ENCODE peak calls at places on chromosomes 12 and 14, in five cellular contexts. C is fibroblast of lung, F is IMR-90, Q is GM23248, B is spleen. E is an unnamed sample. For H3K4me1, the result is how much of the 10 kb centered on the place peaks cover.

GRCh38 chr14:36418937-36419336 is 98.5 kb upstream of the MBIP start:
- DNase-seq in C (no peak), F (no peak), Q (no peak), B (no peak), E (no peak)

GRCh38 chr12:130783110-130783715 is 55.8 kb downstream of the STX2 start:
- DNase-seq in B (no peak), Q (no peak), C (no peak), F (no peak), E (no peak)

GRCh38 chr12:5432011-5432400 is at the start of gene NTF3:
- DNase-seq in B (no peak), F (peak), C (peak), Q (peak), E (peak)

GRCh38 chr12:42296503-42297109 is 29.3 kb downstream of the ZCRB1 start:
- DNase-seq in F (no peak), C (peak), B (no peak), Q (peak), E (no peak)

GRCh38 chr14:104093366-104094055 is 8.0 kb downstream of the ASPG start:
- DNase-seq in B (no peak), F (no peak), Q (peak), C (no peak), E (no peak)

GRCh38 chr14:47715330-47715729 is 39.9 kb upstream of the MDGA2 start:
- DNase-seq in F (peak), Q (peak), C (peak), B (no peak), E (no peak)

GRCh38 chr12:116456307-116456641 is 102.9 kb upstream of the MAP1LC3B2 start:
- DNase-seq in C (no peak), Q (peak), F (no peak), B (peak), E (no peak)

GRCh38 chr14:78987006-78987405 is 816.8 kb downstream of the NRXN3 start:
- DNase-seq in B (no peak), F (no peak), C (no peak), Q (no peak), E (no peak)

GRCh38 chr14:67405771-67406170 is 6.2 kb downstream of the PLEK2 start:
- DNase-seq in F (no peak), C (no peak), Q (no peak), B (no peak), E (no peak)

GRCh38 chr14:67411820-67412421 is at the start of gene PLEK2:
- DNase-seq in C (peak), Q (peak), F (no peak), B (peak), E (no peak)

GRCh38 chr14:67410313-67410712 is 1.7 kb downstream of the PLEK2 start:
- DNase-seq in B (no peak), F (no peak), Q (no peak), C (no peak), E (no peak)

GRCh38 chr14:67411375-67411774 is 590 bp downstream of the PLEK2 start:
- DNase-seq in B (no peak), F (no peak), C (no peak), Q (peak), E (no peak)

DNA sequence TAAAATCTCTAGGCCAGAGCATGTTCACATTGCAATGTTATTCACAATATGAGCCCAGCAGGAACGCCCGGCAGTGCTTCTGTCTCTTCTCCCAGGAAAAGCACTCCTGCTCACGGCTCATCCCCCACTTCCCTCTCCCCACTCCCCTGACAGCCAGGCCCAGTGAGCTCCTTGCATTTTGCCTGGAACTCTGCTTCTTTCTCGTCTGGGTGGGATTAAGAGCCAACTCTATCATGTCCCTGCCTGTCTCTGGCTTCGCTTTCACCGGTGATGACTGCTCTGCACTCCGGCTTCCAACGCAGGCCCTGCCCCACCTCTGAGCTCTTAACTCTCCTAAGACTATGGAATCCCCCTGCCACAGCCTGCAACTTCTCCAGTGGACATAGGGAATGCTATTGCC is 2.5 kb downstream of the PLEK2 start:
- DNase-seq in B (no peak), C (no peak), Q (no peak), F (no peak), E (no peak)
- H3K4me3 ChIP-seq in B (no peak), C (no peak), Q (no peak), F (no peak), E (no peak)

GRCh38 chr12:74780458-74781241 is 243.0 kb downstream of the ATXN7L3B start:
- DNase-seq in Q (peak), C (no peak), F (peak), B (no peak), E (no peak)
- H3K27ac ChIP-seq in Q (no peak), C (no peak), F (no peak), B (no peak), E (no peak)

DNA sequence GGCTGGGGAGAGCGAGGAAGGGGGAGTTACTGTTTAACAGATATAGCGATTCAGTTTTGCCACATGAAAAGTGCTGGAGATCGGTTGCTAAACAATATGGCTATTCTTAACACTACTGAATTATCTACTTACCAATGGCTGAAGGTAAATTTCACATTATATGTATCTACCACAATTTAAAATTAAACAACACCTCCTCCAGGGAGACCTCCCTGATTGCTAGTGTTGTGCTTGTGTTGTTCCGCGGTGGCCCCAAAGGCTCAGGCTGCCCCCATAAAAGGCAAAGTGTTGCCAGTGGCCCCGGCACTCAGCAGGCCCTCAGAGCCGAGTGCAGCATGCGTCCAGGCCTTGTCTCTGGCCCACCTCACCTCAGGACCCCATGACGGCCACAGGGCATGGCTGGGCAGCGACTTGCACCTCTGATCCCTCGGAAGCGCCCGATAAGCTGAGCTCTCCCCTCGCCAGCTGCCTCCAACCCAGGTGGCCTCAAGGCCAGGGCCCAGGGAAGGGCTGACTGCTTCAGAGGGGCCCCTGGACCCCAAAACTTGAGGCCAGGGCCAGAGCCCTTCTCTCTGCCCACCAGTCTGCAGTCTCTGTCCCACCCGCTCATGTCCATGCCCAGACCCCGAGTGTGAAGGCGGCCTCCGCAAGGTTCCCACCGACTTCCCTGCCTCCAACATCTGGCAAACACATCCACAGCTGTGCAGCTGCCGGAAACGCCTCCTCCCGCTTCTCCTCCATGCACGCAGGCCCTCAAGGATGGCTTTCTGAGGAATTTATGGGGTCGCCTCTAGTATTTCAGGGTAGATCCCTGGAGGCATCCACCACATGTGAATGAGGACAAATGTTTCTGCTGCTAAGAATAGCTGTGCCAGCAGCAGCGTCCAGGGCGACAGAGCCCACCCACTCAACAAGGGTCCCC is 60.0 kb downstream of the NCOR2 start:
- DNase-seq in F (peak), C (peak), B (no peak), Q (peak), E (peak)
- H3K4me1 ChIP-seq in F (under half), C (under half), B (half or more), Q (under half), E (half or more)

GRCh38 chr12:12726543-12727093 is 9.4 kb downstream of the CDKN1B start:
- DNase-seq in Q (peak), B (no peak), F (peak), C (peak), E (no peak)

GRCh38 chr12:12723681-12724420 is 6.7 kb downstream of the CDKN1B start:
- DNase-seq in C (peak), F (peak), Q (peak), B (peak), E (peak)

GRCh38 chr12:12725956-12726542 is 8.9 kb downstream of the CDKN1B start:
- DNase-seq in C (no peak), F (no peak), B (no peak), Q (no peak), E (no peak)

GRCh38 chr12:12724421-12725085 is 7.4 kb downstream of the CDKN1B start:
- DNase-seq in Q (peak), F (no peak), B (peak), C (no peak), E (peak)

DNA sequence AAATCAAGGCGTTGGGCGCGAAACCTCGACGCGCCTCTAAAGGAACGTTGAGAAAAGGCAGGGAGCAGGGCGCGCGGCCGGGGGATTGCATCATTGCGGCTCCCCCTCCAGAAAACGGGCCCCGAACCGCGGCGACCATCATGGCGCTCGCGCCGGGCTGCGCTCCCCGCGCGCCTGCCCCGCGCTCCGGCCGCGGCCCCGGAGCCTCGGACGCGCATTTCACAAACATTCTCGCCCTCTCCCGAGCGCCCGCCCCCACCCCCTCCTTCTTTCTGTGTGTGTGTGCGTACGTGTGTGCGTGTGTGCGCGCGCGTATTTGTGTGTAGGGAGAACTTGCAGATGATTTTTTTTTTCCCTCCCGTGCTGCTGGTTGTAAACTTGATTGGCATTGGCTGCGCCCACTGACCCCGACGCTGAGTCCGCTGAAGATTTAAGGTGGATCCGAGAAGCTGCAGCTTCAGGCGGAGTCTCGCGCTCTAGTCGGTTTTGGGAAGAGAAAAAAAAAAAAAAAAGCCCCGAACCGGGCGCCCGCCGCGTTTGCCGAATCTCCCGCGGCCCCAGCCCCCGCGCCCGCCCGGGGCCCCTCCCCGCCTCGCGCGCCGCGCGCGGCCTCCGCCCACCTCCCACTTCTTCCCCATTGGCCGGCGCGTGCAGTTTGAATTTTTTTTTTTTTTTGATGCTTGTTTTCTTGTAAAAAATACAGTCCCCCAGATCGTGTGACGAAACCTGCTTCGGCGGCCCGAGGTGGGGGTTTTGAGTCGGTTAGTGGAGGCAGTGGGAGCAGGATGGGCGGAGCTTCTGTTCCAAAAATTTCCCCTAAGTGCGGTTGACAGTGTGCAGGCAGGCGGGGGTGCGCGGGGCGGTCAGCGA is 8.2 kb downstream of the CDKN1B start:
- DNase-seq in Q (peak), F (peak), B (peak), C (peak), E (peak)
- H3K4me3 ChIP-seq in Q (peak), F (peak), B (peak), C (peak), E (peak)

GRCh38 chr12:92703777-92704176 is 988 bp downstream of the PLEKHG7 start:
- DNase-seq in C (no peak), B (no peak), Q (no peak), F (no peak), E (no peak)

GRCh38 chr12:92706594-92706993 is 3.8 kb downstream of the PLEKHG7 start:
- DNase-seq in F (no peak), Q (no peak), C (no peak), B (no peak), E (no peak)

GRCh38 chr12:92701441-92701840 is 1.3 kb upstream of the PLEKHG7 start:
- DNase-seq in B (no peak), F (no peak), Q (peak), C (peak), E (peak)

GRCh38 chr12:92698466-92698865 is 4.3 kb upstream of the PLEKHG7 start:
- DNase-seq in C (no peak), Q (no peak), B (no peak), F (no peak), E (no peak)

GRCh38 chr12:92702754-92703679 is at the start of gene PLEKHG7:
- DNase-seq in C (no peak), F (no peak), Q (no peak), B (peak), E (no peak)
- H3K27ac ChIP-seq in C (no peak), F (no peak), Q (no peak), B (peak), E (no peak)

GRCh38 chr12:65666876-65667275 is 157.4 kb upstream of the HMGA2 start:
- DNase-seq in B (no peak), Q (peak), C (no peak), F (peak), E (no peak)
- H3K4me1 ChIP-seq in B (under half), Q (under half), C (under half), F (under half), E (under half)